ENCODE peak calls at places on chromosomes 1 and 21, in six cellular contexts. H is H9, A is neuronal stem cell, L is H1, M is mesenchymal stem cell, W is trophoblast cell. Z is an unnamed sample.

GRCh38 chr1:84141177-84142003 is 2.7 kb upstream of the PRKACB start:
- DNase-seq in H (no peak), A (no peak), L (no peak), M (peak; percentile 30), W (peak; percentile 48), Z (peak; percentile 40)

GRCh38 chr1:203116048-203116810 is 11.3 kb upstream of the ADORA1 start:
- DNase-seq in H (no peak), A (no peak), L (peak; percentile 43), M (no peak), W (peak; percentile 37), Z (no peak)

GRCh38 chr1:220451541-220451940 is 76.4 kb upstream of the MARK1 start:
- DNase-seq in H (no peak), A (no peak), L (no peak), M (peak; percentile 60), W (peak; percentile 91), Z (no peak)

GRCh38 chr1:47031059-47031458 is 7.6 kb downstream of the CYP4X1 start:
- DNase-seq in H (no peak), A (no peak), L (no peak), M (no peak), W (no peak), Z (no peak)

GRCh38 chr1:4796161-4796998 is 142.0 kb downstream of the AJAP1 start:
- DNase-seq in H (no peak), A (no peak), L (no peak), M (no peak), W (no peak), Z (no peak)

GRCh38 chr1:10637400-10637799 is 159.0 kb downstream of the CASZ1 start:
- DNase-seq in H (no peak), A (no peak), L (no peak), M (no peak), W (no peak), Z (no peak)

GRCh38 chr1:20102875-20103274 is 16.5 kb downstream of the PLA2G2D start:
- DNase-seq in H (no peak), A (no peak), L (no peak), M (peak; percentile 25), W (no peak), Z (peak; percentile 81)

GRCh38 chr1:61125263-61125662 is 42.9 kb downstream of the NFIA start:
- DNase-seq in H (no peak), A (no peak), L (no peak), M (no peak), W (no peak), Z (no peak)

GRCh38 chr21:16309250-16309971 is 579.6 kb downstream of the USP25 start:
- DNase-seq in H (no peak), A (no peak), L (no peak), M (no peak), W (no peak), Z (no peak)

GRCh38 chr1:43225168-43225567 is 44.6 kb upstream of the TMEM125 start:
- DNase-seq in H (no peak), A (no peak), L (no peak), M (peak; percentile 38), W (no peak), Z (no peak)

GRCh38 chr1:58814251-58815068 is 30.6 kb upstream of the JUN start:
- DNase-seq in H (peak; percentile 74), A (peak; percentile 24), L (peak; percentile 79), M (peak; percentile 72), W (peak; percentile 83), Z (peak; percentile 39)

GRCh38 chr1:71587961-71588360 is 507.1 kb upstream of the ZRANB2 start:
- DNase-seq in H (no peak), A (no peak), L (no peak), M (peak; percentile 5), W (peak; percentile 7), Z (peak; percentile 47)

GRCh38 chr1:33117440-33118085 is 36.6 kb downstream of the AZIN2 start:
- DNase-seq in H (no peak), A (no peak), L (peak; percentile 13), M (no peak), W (no peak), Z (no peak)

GRCh38 chr1:32703479-32704291 is 1.1 kb upstream of the SYNC start:
- DNase-seq in H (no peak), A (no peak), L (no peak), M (peak; percentile 96), W (peak; percentile 45), Z (peak; percentile 99)

GRCh38 chr1:21337931-21338567 is 47.8 kb upstream of the ECE1 start:
- DNase-seq in H (no peak), A (no peak), L (no peak), M (peak; percentile 93), W (no peak), Z (peak; percentile 93)

GRCh38 chr1:228804640-228805413 is 69.5 kb downstream of the RHOU start:
- DNase-seq in H (peak; percentile 44), A (no peak), L (peak; percentile 44), M (no peak), W (peak; percentile 18), Z (no peak)

GRCh38 chr1:162056043-162056442 is 13.4 kb upstream of the NOS1AP start:
- DNase-seq in H (peak; percentile 88), A (peak; percentile 65), L (peak; percentile 87), M (peak; percentile 77), W (peak; percentile 75), Z (peak; percentile 67)

GRCh38 chr1:151893176-151893924 is 16.0 kb downstream of the THEM4 start:
- DNase-seq in H (no peak), A (no peak), L (no peak), M (peak; percentile 16), W (no peak), Z (no peak)

GRCh38 chr1:219039018-219039740 is 134.5 kb upstream of the LYPLAL1 start:
- DNase-seq in H (no peak), A (no peak), L (no peak), M (no peak), W (no peak), Z (no peak)

GRCh38 chr21:44054710-44055109 is 42.6 kb downstream of the TRAPPC10 start:
- DNase-seq in H (no peak), A (no peak), L (no peak), M (peak; percentile 85), W (no peak), Z (peak; percentile 56)

GRCh38 chr1:30473920-30474817 is 249.2 kb downstream of the MATN1 start:
- DNase-seq in H (no peak), A (no peak), L (no peak), M (no peak), W (no peak), Z (no peak)

GRCh38 chr21:19522384-19522783 is 1118.8 kb upstream of the TMPRSS15 start:
- DNase-seq in H (no peak), A (no peak), L (no peak), M (no peak), W (no peak), Z (no peak)

GRCh38 chr1:47875831-47876586 is 121.2 kb downstream of the TRABD2B start:
- DNase-seq in H (no peak), A (no peak), L (no peak), M (peak; percentile 61), W (peak; percentile 4), Z (no peak)

GRCh38 chr1:41583658-41584570 is 99.4 kb upstream of the EDN2 start:
- DNase-seq in H (no peak), A (no peak), L (no peak), M (no peak), W (no peak), Z (no peak)

GRCh38 chr1:11522400-11523235 is 43.7 kb downstream of the DISP3 start:
- DNase-seq in H (no peak), A (no peak), L (no peak), M (no peak), W (no peak), Z (no peak)

GRCh38 chr1:67596674-67597073 is 88.3 kb upstream of the GADD45A start:
- DNase-seq in H (no peak), A (no peak), L (no peak), M (no peak), W (no peak), Z (no peak)

DNA sequence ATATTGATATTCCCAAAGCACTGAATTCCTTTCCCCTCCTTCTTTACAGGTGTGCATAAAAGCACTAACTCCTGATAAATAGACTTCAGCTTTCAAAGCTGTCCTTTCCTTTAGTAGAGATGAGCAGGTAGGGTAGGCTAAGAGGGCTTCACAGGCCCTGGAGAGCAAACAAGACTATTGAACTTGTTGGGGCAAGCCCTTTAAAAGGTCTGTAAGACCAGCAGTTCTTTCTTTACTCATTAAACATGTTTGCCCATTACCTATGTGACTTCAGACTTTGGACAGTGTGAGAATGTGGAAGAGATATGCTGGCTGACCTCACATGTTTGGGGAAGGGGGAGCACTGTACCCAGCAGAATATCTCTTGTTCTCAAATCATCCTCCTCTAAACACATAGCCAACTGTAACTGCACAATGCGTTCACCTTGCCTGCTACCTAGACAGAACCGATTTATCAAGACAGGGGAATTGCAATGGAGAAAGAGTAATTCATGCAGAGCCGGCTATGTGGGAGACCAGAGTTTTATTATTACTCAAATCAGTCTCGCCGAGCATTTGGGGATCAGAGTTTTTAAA is 27.1 kb upstream of the HAO2 start:
- DNase-seq in H (no peak), A (no peak), L (no peak), M (no peak), W (no peak), Z (no peak)
- H2BK5ac ChIP-seq in H (no peak overlapping the region), A (no peak overlapping the region), L (peak overlapping the region; percentile 3), M (no peak overlapping the region), W (no peak overlapping the region), Z (no peak overlapping the region)

GRCh38 chr1:245870698-245871097 is 636.4 kb downstream of the SMYD3 start:
- DNase-seq in H (no peak), A (no peak), L (no peak), M (no peak), W (no peak), Z (no peak)

GRCh38 chr1:245872475-245872874 is 634.6 kb downstream of the SMYD3 start:
- DNase-seq in H (no peak), A (no peak), L (no peak), M (no peak), W (no peak), Z (no peak)

GRCh38 chr1:245867724-245868123 is 639.4 kb downstream of the SMYD3 start:
- DNase-seq in H (no peak), A (no peak), L (no peak), M (no peak), W (no peak), Z (no peak)

GRCh38 chr1:245871881-245872280 is 635.2 kb downstream of the SMYD3 start:
- DNase-seq in H (no peak), A (no peak), L (no peak), M (peak; percentile 58), W (peak; percentile 49), Z (peak; percentile 99)

GRCh38 chr1:245869847-245870246 is 637.2 kb downstream of the SMYD3 start:
- DNase-seq in H (no peak), A (no peak), L (no peak), M (no peak), W (peak; percentile 93), Z (no peak)
- H3K14ac ChIP-seq in H (no peak overlapping the region), A (peak overlapping the region; percentile 58), L (no peak overlapping the region), M (peak overlapping the region; percentile 66), W (no peak overlapping the region), Z (peak overlapping the region; percentile 9)

DNA sequence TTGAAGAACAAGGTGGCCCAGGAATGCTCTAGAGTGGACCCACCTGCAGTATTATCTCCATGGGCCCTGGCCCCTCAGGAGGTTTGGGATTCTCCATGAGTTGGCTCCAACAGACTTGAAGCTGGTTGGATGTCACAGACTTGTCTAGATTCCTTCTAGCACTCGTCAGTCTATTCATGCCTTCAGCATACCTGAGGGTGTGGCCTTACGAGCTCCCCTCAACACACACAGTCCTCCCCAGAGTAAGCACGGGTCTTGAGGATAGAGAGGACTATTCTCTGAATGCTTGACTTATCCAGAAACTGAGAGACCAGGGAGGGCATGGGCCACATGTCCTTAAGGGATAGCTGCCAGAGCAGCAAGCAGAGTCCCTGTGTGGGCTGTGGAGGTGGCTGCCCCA is 45.9 kb upstream of the COL6A1 start:
- DNase-seq in H (no peak), A (peak; percentile 39), L (peak; percentile 49), M (peak; percentile 48), W (no peak), Z (peak; percentile 63)
- H3K9ac ChIP-seq in H (no peak overlapping the region), A (no peak overlapping the region), L (no peak overlapping the region), M (no peak overlapping the region), W (no peak overlapping the region), Z (no peak overlapping the region)

GRCh38 chr1:214440219-214440965 is 111.0 kb downstream of the PTPN14 start:
- DNase-seq in H (peak; percentile 40), A (no peak), L (no peak), M (peak; percentile 68), W (peak; percentile 88), Z (no peak)
- H2BK5ac ChIP-seq in H (no peak overlapping the region), A (no peak overlapping the region), L (peak overlapping the region; percentile 97), M (no peak overlapping the region), W (peak overlapping the region; percentile 71), Z (peak overlapping the region; percentile 95)

Z was measured in IMR-90.